ENCODE peak calls at places on chromosome 22, in four cellular contexts. One of them, this sample, is unnamed.

GRCh38 chr22:38238519-38239051 is 34.2 kb downstream of the TMEM184B start:
- DNase-seq in AML-193: no peak
- DNase-seq in activated T-cell treated with anti-CD3 and anti-CD28 coated beads for 1 hour: no peak
- DNase-seq in stimulated activated CD8-positive, alpha-beta memory T cell treated with anti-CD3 and anti-CD28 coated beads, Interleukin-4, amount 100 ng/mL, for 4 hours: no peak
- DNase-seq in this sample: no peak

GRCh38 chr22:48382197-48382596 is 1445.5 kb downstream of the BRD1 start:
- DNase-seq in AML-193: no peak
- DNase-seq in stimulated activated CD8-positive, alpha-beta memory T cell treated with anti-CD3 and anti-CD28 coated beads, Interleukin-4, amount 100 ng/mL, for 4 hours: no peak
- DNase-seq in activated T-cell treated with anti-CD3 and anti-CD28 coated beads for 1 hour: no peak
- DNase-seq in this sample: no peak

GRCh38 chr22:46897246-46897623 is 134.8 kb downstream of the TBC1D22A start:
- DNase-seq in AML-193: no peak
- DNase-seq in stimulated activated CD8-positive, alpha-beta memory T cell treated with anti-CD3 and anti-CD28 coated beads, Interleukin-4, amount 100 ng/mL, for 4 hours: no peak
- DNase-seq in activated T-cell treated with anti-CD3 and anti-CD28 coated beads for 1 hour: no peak
- DNase-seq in this sample: no peak

GRCh38 chr22:36386900-36387663 is 685 bp downstream of the MYH9 start:
- DNase-seq in AML-193: peak
- DNase-seq in stimulated activated CD8-positive, alpha-beta memory T cell treated with anti-CD3 and anti-CD28 coated beads, Interleukin-4, amount 100 ng/mL, for 4 hours: no peak
- DNase-seq in activated T-cell treated with anti-CD3 and anti-CD28 coated beads for 1 hour: peak
- DNase-seq in this sample: no peak

GRCh38 chr22:46971141-46971775 is 208.8 kb downstream of the TBC1D22A start:
- DNase-seq in stimulated activated CD8-positive, alpha-beta memory T cell treated with anti-CD3 and anti-CD28 coated beads, Interleukin-4, amount 100 ng/mL, for 4 hours: no peak
- DNase-seq in activated T-cell treated with anti-CD3 and anti-CD28 coated beads for 1 hour: no peak
- DNase-seq in AML-193: no peak
- DNase-seq in this sample: no peak

GRCh38 chr22:36435516-36436415 is 45.7 kb downstream of the TXN2 start:
- DNase-seq in AML-193: no peak
- DNase-seq in activated T-cell treated with anti-CD3 and anti-CD28 coated beads for 1 hour: peak
- DNase-seq in stimulated activated CD8-positive, alpha-beta memory T cell treated with anti-CD3 and anti-CD28 coated beads, Interleukin-4, amount 100 ng/mL, for 4 hours: peak
- DNase-seq in this sample: no peak

GRCh38 chr22:44671742-44672141 is 30.3 kb upstream of the PRR5 start:
- DNase-seq in AML-193: peak
- DNase-seq in stimulated activated CD8-positive, alpha-beta memory T cell treated with anti-CD3 and anti-CD28 coated beads, Interleukin-4, amount 100 ng/mL, for 4 hours: no peak
- DNase-seq in activated T-cell treated with anti-CD3 and anti-CD28 coated beads for 1 hour: no peak
- DNase-seq in this sample: no peak

GRCh38 chr22:48651981-48652538 is 1175.6 kb downstream of the BRD1 start:
- DNase-seq in activated T-cell treated with anti-CD3 and anti-CD28 coated beads for 1 hour: no peak
- DNase-seq in AML-193: no peak
- DNase-seq in stimulated activated CD8-positive, alpha-beta memory T cell treated with anti-CD3 and anti-CD28 coated beads, Interleukin-4, amount 100 ng/mL, for 4 hours: no peak
- DNase-seq in this sample: no peak

GRCh38 chr22:31944700-31945477 is 554 bp downstream of the YWHAH start:
- DNase-seq in activated T-cell treated with anti-CD3 and anti-CD28 coated beads for 1 hour: peak
- DNase-seq in AML-193: no peak
- DNase-seq in stimulated activated CD8-positive, alpha-beta memory T cell treated with anti-CD3 and anti-CD28 coated beads, Interleukin-4, amount 100 ng/mL, for 4 hours: no peak
- DNase-seq in this sample: no peak

GRCh38 chr22:43819691-43820670 is 7.9 kb upstream of the EFCAB6 start:
- DNase-seq in activated T-cell treated with anti-CD3 and anti-CD28 coated beads for 1 hour: no peak
- DNase-seq in AML-193: no peak
- DNase-seq in stimulated activated CD8-positive, alpha-beta memory T cell treated with anti-CD3 and anti-CD28 coated beads, Interleukin-4, amount 100 ng/mL, for 4 hours: no peak
- DNase-seq in this sample: no peak

GRCh38 chr22:42500164-42500835 is 19.3 kb downstream of the RRP7A start:
- DNase-seq in AML-193: peak
- DNase-seq in stimulated activated CD8-positive, alpha-beta memory T cell treated with anti-CD3 and anti-CD28 coated beads, Interleukin-4, amount 100 ng/mL, for 4 hours: peak
- DNase-seq in activated T-cell treated with anti-CD3 and anti-CD28 coated beads for 1 hour: peak
- DNase-seq in this sample: no peak

GRCh38 chr22:44625981-44626687 is 75.9 kb upstream of the PRR5 start:
- DNase-seq in stimulated activated CD8-positive, alpha-beta memory T cell treated with anti-CD3 and anti-CD28 coated beads, Interleukin-4, amount 100 ng/mL, for 4 hours: peak
- DNase-seq in activated T-cell treated with anti-CD3 and anti-CD28 coated beads for 1 hour: peak
- DNase-seq in AML-193: peak
- DNase-seq in this sample: no peak

GRCh38 chr22:25027552-25027951 is 75.0 kb downstream of the KIAA1671 start:
- DNase-seq in activated T-cell treated with anti-CD3 and anti-CD28 coated beads for 1 hour: no peak
- DNase-seq in AML-193: no peak
- DNase-seq in stimulated activated CD8-positive, alpha-beta memory T cell treated with anti-CD3 and anti-CD28 coated beads, Interleukin-4, amount 100 ng/mL, for 4 hours: no peak
- DNase-seq in this sample: no peak

GRCh38 chr22:36027960-36028645 is 521 bp downstream of the RBFOX2 start:
- DNase-seq in activated T-cell treated with anti-CD3 and anti-CD28 coated beads for 1 hour: no peak
- DNase-seq in stimulated activated CD8-positive, alpha-beta memory T cell treated with anti-CD3 and anti-CD28 coated beads, Interleukin-4, amount 100 ng/mL, for 4 hours: no peak
- DNase-seq in AML-193: no peak
- DNase-seq in this sample: no peak

This sample was measured in SIG-M5.